ENCODE peak calls at places on chromosomes 12 and 14, in six cellular contexts. C is fibroblast of lung; P is sigmoid colon; U is PC-9; T is heart right ventricle; F is CD4-positive, alpha-beta T cell. A is an unnamed sample.

GRCh38 chr12:6759741-6760140 is 6.4 kb upstream of the PTMS start:
- DNase-seq in C (no peak), F (no peak), U (no peak), T (no peak), P (no peak), A (no peak)

GRCh38 chr14:30528778-30529642 is 29.9 kb upstream of the G2E3 start:
- DNase-seq in F (no peak), P (no peak), T (no peak), C (no peak), U (no peak), A (no peak)

GRCh38 chr12:1367731-1368285 is 226.6 kb downstream of the FBXL14 start:
- DNase-seq in U (no peak), T (no peak), C (no peak), F (no peak), P (no peak), A (no peak)

GRCh38 chr14:85867450-85867849 is 337.5 kb downstream of the FLRT2 start:
- DNase-seq in C (no peak), U (no peak), T (no peak), F (no peak), P (no peak), A (no peak)

GRCh38 chr14:68576031-68576430 is 216.8 kb downstream of the ZFP36L1 start:
- DNase-seq in U (no peak), T (no peak), C (no peak), P (no peak), F (no peak), A (peak; percentile 64)

GRCh38 chr14:21097616-21098133 is 780 bp downstream of the ZNF219 start:
- DNase-seq in C (no peak), F (no peak), T (peak; percentile 39), P (no peak), U (no peak), A (no peak)

GRCh38 chr12:30989754-30990153 is 63.2 kb downstream of the TSPAN11 start:
- DNase-seq in U (peak; percentile 66), T (peak; percentile 52), P (no peak), C (no peak), F (no peak), A (no peak)

GRCh38 chr14:84468153-84468552 is 1061.8 kb upstream of the FLRT2 start:
- DNase-seq in C (no peak), U (no peak), F (no peak), P (no peak), T (no peak), A (peak; percentile 34)

GRCh38 chr12:127334324-127334723 is 932.6 kb upstream of the TMEM132C start:
- DNase-seq in F (no peak), P (no peak), T (no peak), U (no peak), C (no peak), A (no peak)

GRCh38 chr12:27236498-27236897 is 7.6 kb upstream of the STK38L start:
- DNase-seq in T (no peak), U (no peak), P (no peak), F (no peak), C (no peak), A (peak; percentile 36)

GRCh38 chr12:109461049-109461845 is 15.9 kb downstream of the KCTD10 start:
- DNase-seq in F (no peak), U (no peak), T (no peak), C (peak; percentile 52), P (no peak), A (peak; percentile 48)

GRCh38 chr12:24901975-24902461 is 46.9 kb downstream of the BCAT1 start:
- DNase-seq in U (no peak), F (no peak), T (no peak), C (no peak), P (no peak), A (no peak)

GRCh38 chr12:109510196-109510595 is 32.8 kb downstream of the UBE3B start:
- DNase-seq in P (no peak), F (no peak), T (peak; percentile 45), C (no peak), U (no peak), A (no peak)

GRCh38 chr12:31225656-31226535 is 100.1 kb downstream of the SINHCAF start:
- DNase-seq in F (no peak), P (no peak), U (no peak), C (no peak), T (no peak), A (no peak)

GRCh38 chr12:109182041-109182839 is 65.9 kb downstream of the ACACB start:
- DNase-seq in F (no peak), P (peak; percentile 11), U (no peak), T (no peak), C (no peak), A (no peak)

GRCh38 chr14:100028990-100029677 is 36.1 kb upstream of the EVL start:
- DNase-seq in U (no peak), T (no peak), F (no peak), P (no peak), C (no peak), A (peak; percentile 44)
- TF ChIP-seq CTCF in U (no peak), T (no peak), F (no peak), P (no peak), C (peak; percentile 8), A (no peak)

DNA sequence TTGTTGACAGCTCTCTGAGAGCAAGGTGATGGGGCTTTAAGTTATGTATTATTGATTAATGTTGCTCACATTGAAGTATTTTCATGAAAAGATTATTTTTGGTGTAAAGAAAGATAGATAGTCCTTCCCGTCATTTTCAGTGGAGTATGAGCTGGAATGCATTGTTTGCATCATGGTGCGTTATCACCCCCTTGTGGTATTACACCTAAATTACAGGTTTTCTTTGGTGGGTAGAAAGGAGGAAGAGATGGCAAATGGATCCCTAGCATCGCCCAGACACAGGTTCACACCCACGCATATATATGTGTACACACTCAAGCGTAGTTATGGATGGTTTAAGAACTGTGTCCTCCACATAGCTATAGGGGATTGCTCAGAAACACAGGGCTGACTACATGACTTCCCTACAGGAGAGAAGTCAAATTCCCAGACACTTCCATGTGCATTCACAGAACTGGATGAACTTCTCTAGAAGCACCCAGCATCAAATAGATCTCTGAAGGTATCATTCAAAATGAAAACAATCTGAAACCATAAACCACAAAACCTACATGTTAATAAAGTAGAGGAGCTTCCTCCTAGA is 14.4 kb upstream of the SERPINA10 start:
- DNase-seq in P (no peak), U (no peak), C (no peak), T (no peak), F (no peak), A (no peak)
- TF ChIP-seq CTCF in P (no peak), U (peak; percentile 27), C (no peak), T (no peak), F (no peak), A (no peak)

GRCh38 chr12:76158518-76159321 is 74.2 kb upstream of the NAP1L1 start:
- DNase-seq in P (peak; percentile 62), F (peak; percentile 33), U (peak; percentile 53), C (peak; percentile 64), T (no peak), A (peak; percentile 84)
- TF ChIP-seq CTCF in P (peak; percentile 14), F (peak; percentile 67), U (peak; percentile 57), C (peak; percentile 67), T (no peak), A (peak; percentile 72)

DNA sequence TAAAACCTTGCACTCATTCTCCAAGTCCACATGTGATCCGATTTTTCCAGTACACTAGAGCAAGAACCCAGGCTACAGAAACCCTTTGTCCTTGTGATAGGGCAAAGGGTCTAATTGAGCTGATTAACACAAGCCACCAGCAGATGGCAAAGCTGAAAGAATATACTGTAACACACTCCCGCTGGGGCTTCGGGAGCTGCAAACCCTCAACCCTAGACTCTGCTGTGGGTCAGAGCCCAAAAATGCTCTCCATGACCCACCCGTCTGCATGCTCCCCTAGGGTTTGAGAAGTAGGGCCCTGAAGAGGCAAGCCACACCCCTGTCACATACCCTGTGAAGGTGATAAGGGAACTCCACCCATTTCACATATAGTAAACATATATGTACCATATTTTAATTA is 33.6 kb upstream of the PCNX1 start:
- DNase-seq in F (no peak), T (no peak), C (no peak), P (no peak), U (no peak), A (no peak)
- TF ChIP-seq CTCF in F (no peak), T (no peak), C (no peak), P (peak; percentile 12), U (no peak), A (no peak)

DNA sequence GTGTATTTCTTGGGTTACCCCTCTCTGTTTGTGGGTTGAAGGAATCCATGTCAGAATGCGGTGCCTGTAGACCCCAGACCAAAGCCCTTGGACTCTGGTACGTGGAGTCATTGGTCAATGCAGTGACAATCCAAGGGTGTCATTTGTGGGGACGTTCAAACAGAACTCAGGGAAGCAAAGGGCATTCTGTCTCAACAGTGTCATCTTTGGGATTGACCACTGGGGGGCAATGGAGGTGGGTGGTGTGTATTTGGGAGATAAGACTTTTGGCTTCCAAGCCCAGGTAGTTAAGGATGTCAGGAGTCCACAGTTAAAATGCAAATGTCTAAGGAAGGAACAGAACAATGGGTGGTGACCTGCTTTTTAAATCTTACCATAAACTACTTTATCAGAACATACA is 54.6 kb upstream of the CCDC175 start:
- DNase-seq in C (peak; percentile 0), U (no peak), T (no peak), P (no peak), F (no peak), A (peak; percentile 7)
- TF ChIP-seq CTCF in C (peak; percentile 21), U (peak; percentile 28), T (no peak), P (no peak), F (no peak), A (peak; percentile 14)

GRCh38 chr14:104369208-104369607 is 210.4 kb upstream of the C14orf180 start:
- DNase-seq in C (no peak), P (no peak), T (no peak), U (no peak), F (no peak), A (no peak)

GRCh38 chr14:104368751-104369100 is 210.8 kb upstream of the C14orf180 start:
- DNase-seq in P (no peak), U (no peak), C (no peak), F (no peak), T (peak; percentile 5), A (no peak)

GRCh38 chr14:104370256-104370870 is 209.2 kb upstream of the C14orf180 start:
- DNase-seq in P (no peak), U (no peak), F (no peak), C (no peak), T (peak; percentile 9), A (no peak)

GRCh38 chr14:104366931-104367810 is 212.4 kb upstream of the C14orf180 start:
- DNase-seq in C (no peak), T (peak; percentile 2), U (no peak), F (no peak), P (no peak), A (no peak)

GRCh38 chr14:104367811-104368750 is 211.5 kb upstream of the C14orf180 start:
- DNase-seq in P (no peak), T (peak; percentile 5), C (no peak), U (no peak), F (no peak), A (no peak)
- TF ChIP-seq CTCF in P (no peak), T (no peak), C (no peak), U (no peak), F (no peak), A (no peak)

DNA sequence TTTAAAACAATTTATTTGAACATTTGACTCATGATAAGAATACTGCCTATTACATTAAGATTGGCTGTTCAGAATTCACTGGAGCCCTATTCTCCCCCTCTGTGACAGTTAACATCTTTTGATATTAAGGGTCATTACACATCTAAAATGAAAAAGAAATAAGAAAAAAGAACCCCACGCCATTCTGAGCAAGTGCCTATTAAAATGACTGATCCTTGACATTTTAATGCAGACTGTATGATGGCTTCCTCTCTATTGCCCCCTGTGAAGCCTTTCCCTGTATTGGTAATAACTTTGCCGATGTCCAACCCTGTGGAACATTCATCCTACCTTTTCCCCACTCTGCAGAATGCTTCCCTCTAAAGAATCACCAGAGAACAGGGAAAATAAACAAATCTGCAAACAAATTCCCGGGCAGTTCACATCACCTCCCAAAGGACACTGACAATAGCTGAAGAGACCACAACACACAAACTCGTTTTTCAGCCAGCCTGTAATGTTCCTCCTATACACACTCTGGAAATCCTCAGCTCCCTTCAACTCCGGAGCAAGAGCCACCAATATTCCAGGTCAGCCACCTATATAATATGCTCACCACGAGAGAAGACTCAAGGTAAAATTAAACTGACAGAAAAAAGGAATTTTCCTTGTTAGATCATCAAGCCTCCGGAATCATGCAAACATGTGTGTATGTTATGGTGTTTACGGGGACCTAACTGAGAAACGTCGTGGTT is 2.1 kb downstream of the NIN start:
- DNase-seq in U (no peak), C (no peak), P (no peak), T (no peak), F (no peak), A (no peak)
- TF ChIP-seq CTCF in U (no peak), C (no peak), P (no peak), T (no peak), F (no peak), A (no peak)